ENCODE peak calls at places on chromosomes 2 and 18, in four cellular contexts. J, F, C and E are unnamed samples.

GRCh38 chr2:241271641-241272297 is 43.7 kb downstream of the HDLBP start:
- DNase-seq in F (peak), C (peak), J (peak), E (peak)

GRCh38 chr2:217992061-217992460 is 10.7 kb downstream of the TNS1 start:
- DNase-seq in J (no peak), C (no peak), F (no peak), E (no peak)

GRCh38 chr2:198098918-198099317 is 294.5 kb downstream of the PLCL1 start:
- DNase-seq in J (no peak), C (no peak), F (peak), E (peak)

GRCh38 chr2:58903427-58903826 is 662.3 kb upstream of the FANCL start:
- DNase-seq in J (no peak), F (no peak), C (no peak), E (no peak)

GRCh38 chr2:54454922-54455583 is 1.1 kb upstream of the SPTBN1 start:
- DNase-seq in J (peak), F (peak), C (no peak), E (peak)

GRCh38 chr18:57294547-57294946 is 57.8 kb upstream of the ST8SIA3 start:
- DNase-seq in C (no peak), F (no peak), J (no peak), E (no peak)

GRCh38 chr2:75790790-75791467 is 80.2 kb upstream of the GCFC2 start:
- DNase-seq in C (no peak), F (no peak), J (no peak), E (no peak)

GRCh38 chr2:214410918-214411554 is at the start of gene VWC2L:
- DNase-seq in C (peak), F (peak), J (peak), E (peak)

GRCh38 chr18:73752965-73753364 is 394.7 kb downstream of the FBXO15 start:
- DNase-seq in C (no peak), F (no peak), J (no peak), E (no peak)

GRCh38 chr2:126963390-126963789 is 64.7 kb downstream of the TEX51 start:
- DNase-seq in C (no peak), J (no peak), F (no peak), E (no peak)

GRCh38 chr2:25743132-25743830 is 69.9 kb upstream of the DTNB start:
- DNase-seq in C (no peak), J (no peak), F (no peak), E (no peak)

GRCh38 chr2:23359631-23360567 is 25.1 kb upstream of the KLHL29 start:
- DNase-seq in F (no peak), J (no peak), C (no peak), E (no peak)

DNA sequence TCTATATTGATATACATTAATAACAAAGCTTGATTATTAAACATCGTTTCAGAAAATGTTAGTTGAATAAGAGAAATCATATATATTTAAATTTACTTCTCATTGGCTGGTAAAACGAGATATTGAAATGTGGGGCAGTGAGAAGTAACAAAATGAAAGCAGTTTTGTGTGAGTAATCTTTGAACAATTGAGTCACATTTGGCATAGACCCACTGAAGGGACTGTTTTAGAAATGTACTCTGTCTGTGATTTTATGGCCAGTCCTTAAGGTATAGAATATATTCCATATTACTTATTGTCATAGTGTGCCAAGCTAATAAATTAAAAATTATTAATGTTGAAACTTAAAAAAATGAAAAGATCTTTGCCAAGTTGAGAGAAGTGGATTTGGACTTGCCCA is 222.4 kb upstream of the COL3A1 start:
- DNase-seq in C (no peak), J (peak), F (no peak), E (no peak)
- H3K4me3 ChIP-seq in C (no peak), J (no peak), F (no peak), E (no peak)

DNA sequence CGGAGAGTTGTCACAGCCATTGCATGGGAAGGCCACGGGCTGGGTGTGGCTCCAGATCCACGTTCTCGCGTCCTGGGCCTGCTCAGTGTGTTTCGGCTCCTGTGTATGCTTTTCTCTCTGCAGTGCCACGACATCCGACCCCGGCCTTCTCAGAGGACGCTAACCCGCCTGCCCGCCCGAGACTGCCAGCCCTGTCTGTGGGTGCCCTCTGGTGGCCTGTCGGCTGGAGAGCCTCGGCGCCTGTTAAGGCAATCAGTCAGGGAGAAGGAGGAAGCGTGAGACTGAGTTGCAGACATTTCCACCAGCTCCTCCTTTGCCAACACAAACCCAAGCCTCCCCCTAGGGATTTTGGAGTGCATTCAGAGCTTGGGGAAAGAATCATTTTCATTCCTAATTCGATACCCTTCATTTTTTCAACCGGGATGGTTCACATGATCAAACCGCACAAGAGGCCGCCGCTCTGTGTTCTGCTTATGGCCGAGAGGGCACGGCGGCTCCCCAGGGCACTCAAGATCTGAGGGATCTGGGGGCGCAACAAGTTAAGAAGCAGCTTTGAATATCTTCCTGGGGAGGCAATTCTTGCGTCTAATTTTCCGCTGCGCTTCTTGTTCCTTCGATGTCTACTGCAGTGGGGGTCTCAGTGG is 37.5 kb upstream of the ZBTB7C start:
- DNase-seq in J (peak), F (peak), C (peak), E (peak)
- H2AFZ ChIP-seq in J (peak), F (peak), C (peak), E (peak)

GRCh38 chr2:11695576-11695975 is 25.6 kb upstream of the NTSR2 start:
- DNase-seq in F (no peak), C (no peak), J (no peak), E (no peak)

GRCh38 chr2:11696736-11697102 is 26.7 kb upstream of the NTSR2 start:
- DNase-seq in F (no peak), J (no peak), C (no peak), E (no peak)

GRCh38 chr2:11697103-11697871 is 27.3 kb upstream of the NTSR2 start:
- DNase-seq in C (no peak), F (peak), J (peak), E (peak)

GRCh38 chr2:11699686-11700670 is 30.0 kb upstream of the NTSR2 start:
- DNase-seq in J (peak), C (no peak), F (no peak), E (peak)

GRCh38 chr2:11698009-11698922 is 28.3 kb upstream of the NTSR2 start:
- DNase-seq in C (no peak), F (no peak), J (peak), E (no peak)
- TF ChIP-seq CTCF in C (no peak), F (no peak), J (no peak), E (no peak)

DNA sequence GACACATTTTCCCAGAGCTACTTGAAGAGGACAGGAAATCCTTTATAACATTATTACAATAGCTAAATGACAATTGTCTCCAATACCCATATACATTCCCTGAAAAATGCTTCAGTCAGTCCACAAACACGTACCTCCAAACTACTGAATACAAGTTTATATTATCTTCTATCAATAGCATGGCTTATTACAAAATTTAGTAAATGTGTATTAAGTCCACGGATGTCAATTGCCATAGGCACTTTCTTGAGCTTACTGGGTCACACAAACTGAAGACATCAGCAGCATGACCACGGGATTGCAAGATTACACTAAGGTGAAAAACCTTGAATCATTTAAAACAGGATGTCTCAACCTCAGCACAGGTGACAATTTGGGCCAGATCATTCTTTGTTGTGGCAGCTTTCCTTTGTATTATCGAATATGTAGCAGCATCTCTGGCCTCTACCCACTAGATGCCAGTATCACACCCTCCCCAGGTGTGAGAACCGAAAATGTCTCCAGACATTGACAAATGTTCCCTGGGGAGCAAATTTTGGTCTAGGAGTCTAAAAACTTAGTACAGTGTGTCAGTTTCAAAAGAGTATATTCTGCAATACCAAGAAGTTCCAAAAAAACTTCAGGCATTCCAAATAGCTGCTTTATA is 1.4 kb downstream of the MBD2 start:
- DNase-seq in J (no peak), C (peak), F (peak), E (no peak)
- H3K4me3 ChIP-seq in J (peak), C (peak), F (peak), E (peak)

DNA sequence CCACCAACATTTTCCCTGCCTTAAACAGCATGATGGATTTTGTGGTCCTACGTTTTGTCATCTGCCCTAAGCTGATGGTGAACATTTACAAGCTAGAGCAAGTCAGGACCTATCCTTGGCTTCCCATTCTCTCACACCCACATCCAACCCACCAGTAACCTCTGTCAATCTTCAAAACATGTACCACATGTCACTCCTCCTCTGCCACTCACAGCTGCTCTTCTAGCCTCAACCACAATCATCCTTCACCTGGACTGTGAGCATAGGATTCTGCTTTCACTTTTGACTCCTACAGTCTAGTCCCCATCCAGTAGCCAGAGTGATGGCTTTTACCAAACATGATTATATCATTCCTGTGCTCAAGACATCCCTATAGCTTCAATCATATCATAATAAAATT is 279.8 kb upstream of the DLGAP1 start:
- DNase-seq in J (no peak), C (no peak), F (no peak), E (no peak)
- H2AFZ ChIP-seq in J (no peak), C (no peak), F (no peak), E (no peak)

DNA sequence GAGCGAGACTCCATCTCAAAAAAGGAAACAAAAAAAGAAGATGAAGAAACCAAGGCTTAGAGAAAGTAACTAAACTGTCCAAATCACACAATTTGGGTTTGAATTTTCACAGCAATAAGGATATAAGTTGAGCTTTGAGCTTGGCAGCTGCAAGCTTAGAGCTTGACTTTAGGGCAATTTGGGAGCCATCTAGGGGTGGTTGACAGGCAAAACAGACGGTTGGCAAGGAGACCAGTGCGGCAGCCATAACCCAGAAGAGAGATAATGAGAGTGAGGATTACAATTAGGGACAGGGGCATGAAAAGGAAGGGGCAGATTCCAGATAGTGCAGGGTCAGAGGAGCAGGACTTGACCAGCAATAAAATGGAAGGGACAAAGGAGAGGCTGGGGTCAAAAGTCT is 382.2 kb upstream of the HNRNPA3 start:
- DNase-seq in C (no peak), F (peak), J (peak), E (no peak)
- TF ChIP-seq CTCF in C (no peak), F (peak), J (peak), E (peak)

GRCh38 chr2:2331905-2332280 is 818 bp upstream of the MYT1L start:
- DNase-seq in F (peak), C (no peak), J (no peak), E (no peak)
- H3K4me3 ChIP-seq in F (no peak), C (no peak), J (no peak), E (no peak)

DNA sequence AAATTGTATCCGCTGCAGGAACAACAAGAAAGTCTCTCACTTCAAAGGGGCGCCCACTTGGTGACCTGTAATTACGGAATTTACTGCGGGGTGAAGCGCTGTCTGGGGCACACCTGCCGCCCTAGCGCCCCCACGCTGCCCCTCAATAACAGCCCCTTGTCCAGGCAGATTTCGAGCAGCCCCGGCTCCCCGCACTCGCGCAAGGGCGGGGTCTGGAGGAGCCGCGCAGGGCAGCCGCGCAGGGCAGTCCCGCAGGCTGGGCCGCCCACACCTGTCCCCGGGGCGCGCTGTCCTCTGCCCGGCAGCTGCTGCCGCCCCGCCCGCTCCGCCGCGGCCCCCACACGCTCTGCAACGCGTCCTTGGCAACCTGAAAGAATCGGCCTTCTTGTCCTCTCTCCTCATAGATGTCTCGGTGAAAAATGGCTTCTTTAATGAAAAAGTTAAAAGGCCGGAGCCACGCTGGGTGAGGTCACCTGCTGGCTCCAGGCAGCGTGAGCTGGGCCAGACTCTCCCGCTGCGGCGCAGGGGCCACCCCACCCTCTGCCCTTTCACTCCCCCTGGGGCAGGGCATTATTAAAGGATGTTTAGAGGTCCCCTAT is 218.1 kb downstream of the VAPA start:
- DNase-seq in F (peak), J (no peak), C (no peak), E (no peak)
- H2AFZ ChIP-seq in F (peak), J (peak), C (peak), E (peak)

GRCh38 chr2:180040146-180040925 is 33.2 kb upstream of the CWC22 start:
- DNase-seq in F (no peak), J (peak), C (no peak), E (peak)
- TF ChIP-seq CTCF in F (no peak), J (no peak), C (no peak), E (peak)

GRCh38 chr18:77164762-77165485 is 32.3 kb upstream of the MBP start:
- DNase-seq in C (no peak), J (no peak), F (no peak), E (no peak)
- H3K4me3 ChIP-seq in C (no peak), J (no peak), F (no peak), E (no peak)